ENCODE peak calls at places on chromosome 4, in six cellular contexts. H is AG10803, Z is AML-193, T is G401, E is NCI-H1105, F is Calu3. B is an unnamed sample.

GRCh38 chr4:106806158-106806797 is 229.8 kb downstream of the DKK2 start:
- DNase-seq in F (no peak), H (peak), Z (no peak), T (no peak), E (peak), B (no peak)

GRCh38 chr4:153294631-153295030 is 49.9 kb upstream of the MND1 start:
- DNase-seq in T (no peak), F (peak), E (no peak), Z (no peak), H (peak), B (no peak)

GRCh38 chr4:100189820-100190642 is at the start of gene DDIT4L:
- DNase-seq in H (peak), F (peak), E (no peak), T (peak), Z (peak), B (no peak)

GRCh38 chr4:29046716-29047115 is 1673.5 kb upstream of the PCDH7 start:
- DNase-seq in Z (no peak), T (no peak), H (peak), E (no peak), F (no peak), B (no peak)

GRCh38 chr4:117987464-117987863 is 46.8 kb upstream of the NDST3 start:
- DNase-seq in Z (peak), F (no peak), E (no peak), H (no peak), T (no peak), B (peak)

GRCh38 chr4:145898926-145899531 is 39.6 kb downstream of the ZNF827 start:
- DNase-seq in T (no peak), Z (no peak), F (no peak), H (no peak), E (no peak), B (no peak)

GRCh38 chr4:44848466-44848865 is 122.1 kb upstream of the GNPDA2 start:
- DNase-seq in E (no peak), Z (no peak), F (no peak), T (no peak), H (no peak), B (no peak)

GRCh38 chr4:19728773-19729172 is 522.9 kb upstream of the SLIT2 start:
- DNase-seq in Z (no peak), T (no peak), H (no peak), E (no peak), F (no peak), B (no peak)

GRCh38 chr4:123628288-123628687 is 231.7 kb downstream of the SPRY1 start:
- DNase-seq in H (no peak), Z (no peak), T (no peak), E (no peak), F (no peak), B (no peak)

GRCh38 chr4:8594097-8595038 is 1.8 kb downstream of the CPZ start:
- DNase-seq in T (peak), H (peak), F (peak), E (no peak), Z (peak), B (peak)

GRCh38 chr4:156475322-156475721 is 496.3 kb downstream of the PDGFC start:
- DNase-seq in Z (peak), E (peak), F (peak), T (no peak), H (peak), B (peak)

GRCh38 chr4:4302416-4302815 is 12.4 kb downstream of the ZBTB49 start:
- DNase-seq in E (no peak), F (no peak), T (no peak), H (no peak), Z (no peak), B (no peak)

GRCh38 chr4:95167809-95168208 is 381.0 kb downstream of the UNC5C start:
- DNase-seq in T (no peak), H (no peak), E (no peak), Z (no peak), F (no peak), B (no peak)

GRCh38 chr4:74715731-74716435 is 78.4 kb downstream of the BTC start:
- DNase-seq in F (no peak), H (no peak), T (no peak), E (no peak), Z (no peak), B (no peak)

B was measured in KBM-7.